ENCODE peak calls at places on chromosomes 4 and X, in six cellular contexts. P is SK-N-SH, Z is Panc1, S is body of pancreas, L is fibroblast of lung, Q is pancreas. D is an unnamed sample. For H3K36me3, the result is how much of the 10 kb centered on the place peaks cover.

GRCh38 chr4:147596377-147596776 is 20.8 kb upstream of the TMEM184C start:
- DNase-seq in P (no peak), Z (no peak), S (no peak), L (peak), Q (no peak), D (no peak)

GRCh38 chrX:123731258-123731986 is 1.4 kb downstream of the THOC2 start:
- DNase-seq in P (peak), Z (no peak), S (no peak), L (peak), Q (no peak), D (no peak)

GRCh38 chrX:1933964-1934363 is 319.1 kb downstream of the ASMT start:
- DNase-seq in P (no peak), Z (no peak), S (no peak), L (no peak), Q (no peak), D (no peak)

GRCh38 chr4:78482281-78482680 is 69.3 kb upstream of the ANXA3 start:
- DNase-seq in P (no peak), Z (no peak), S (no peak), L (no peak), Q (no peak), D (no peak)

GRCh38 chrX:32937043-32937442 is 274.3 kb downstream of the DMD start:
- DNase-seq in P (no peak), Z (no peak), S (no peak), L (no peak), Q (no peak), D (no peak)

GRCh38 chrX:119669424-119670037 is 23.4 kb downstream of the SEPTIN6 start:
- DNase-seq in P (peak), Z (no peak), S (peak), L (peak), Q (no peak), D (no peak)

GRCh38 chrX:105635794-105636193 is 186.5 kb upstream of the NRK start:
- DNase-seq in P (no peak), Z (no peak), S (no peak), L (no peak), Q (no peak), D (no peak)

GRCh38 chrX:40550069-40550468 is 30.7 kb upstream of the ATP6AP2 start:
- DNase-seq in P (peak), Z (no peak), S (peak), L (no peak), Q (no peak), D (no peak)

GRCh38 chr4:28948501-28948900 is 1771.7 kb upstream of the PCDH7 start:
- DNase-seq in P (no peak), Z (no peak), S (no peak), L (peak), Q (no peak), D (no peak)

GRCh38 chrX:134537179-134537945 is 77.4 kb downstream of the HPRT1 start:
- DNase-seq in P (no peak), Z (no peak), S (no peak), L (peak), Q (no peak), D (peak)

GRCh38 chrX:105475801-105476200 is 255.3 kb upstream of the TEX13A start:
- DNase-seq in P (no peak), Z (no peak), S (no peak), L (no peak), Q (no peak), D (no peak)

GRCh38 chr4:72525938-72526337 is 43.1 kb downstream of the ADAMTS3 start:
- DNase-seq in P (no peak), Z (no peak), S (peak), L (peak), Q (no peak), D (peak)

GRCh38 chr4:77911842-77912450 is 49.3 kb downstream of the MRPL1 start:
- DNase-seq in P (no peak), Z (no peak), S (no peak), L (peak), Q (no peak), D (no peak)

GRCh38 chr4:176875026-176875425 is 82.3 kb upstream of the VEGFC start:
- DNase-seq in P (no peak), Z (no peak), S (no peak), L (no peak), Q (no peak), D (no peak)

GRCh38 chrX:75061701-75062100 is 94.4 kb downstream of the ABCB7 start:
- DNase-seq in P (no peak), Z (no peak), S (no peak), L (no peak), Q (no peak), D (no peak)

GRCh38 chr4:100269446-100269845 is 79.2 kb upstream of the DDIT4L start:
- DNase-seq in P (no peak), Z (no peak), S (no peak), L (no peak), Q (no peak), D (no peak)

GRCh38 chr4:18012807-18013462 is 8.6 kb downstream of the LCORL start:
- DNase-seq in P (peak), Z (no peak), S (no peak), L (no peak), Q (no peak), D (no peak)

GRCh38 chrX:23803931-23804381 is 21.0 kb downstream of the SAT1 start:
- DNase-seq in P (no peak), Z (no peak), S (no peak), L (peak), Q (peak), D (no peak)

GRCh38 chr4:159018062-159018629 is 84.7 kb upstream of the RAPGEF2 start:
- DNase-seq in P (no peak), Z (no peak), S (no peak), L (no peak), Q (no peak), D (no peak)

GRCh38 chr4:182807346-182807745 is 109.8 kb downstream of the DCTD start:
- DNase-seq in P (no peak), Z (no peak), S (no peak), L (no peak), Q (no peak), D (no peak)

GRCh38 chrX:54198262-54198661 is 15.2 kb upstream of the FAM120C start:
- DNase-seq in P (no peak), Z (no peak), S (no peak), L (no peak), Q (no peak), D (no peak)

DNA sequence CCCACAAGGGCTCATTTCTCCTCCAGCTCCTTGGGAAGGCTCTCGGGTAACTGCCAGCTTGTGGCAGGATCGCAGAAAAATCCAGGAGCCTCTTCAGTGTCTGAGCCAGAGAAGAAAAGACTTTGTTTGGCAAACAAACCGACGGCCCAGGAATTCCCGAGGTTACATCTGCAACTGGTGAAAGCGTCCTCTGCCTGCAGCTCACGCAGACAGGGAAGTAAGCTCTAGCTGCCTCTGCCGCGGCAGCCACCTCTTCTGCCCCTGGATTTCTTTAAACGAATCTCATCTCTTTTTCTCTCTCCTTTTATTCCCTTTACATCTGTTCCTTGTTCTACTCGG is 289 bp downstream of the DCHS2 start:
- DNase-seq in P (peak), Z (no peak), S (no peak), L (peak), Q (no peak), D (no peak)
- H3K4me3 ChIP-seq in P (peak), Z (peak), S (no peak), L (no peak), Q (no peak), D (peak)

GRCh38 chr4:119593698-119594097 is 34.9 kb downstream of the PDE5A start:
- DNase-seq in P (no peak), Z (no peak), S (no peak), L (no peak), Q (no peak), D (no peak)

GRCh38 chr4:119597377-119597776 is 31.2 kb downstream of the PDE5A start:
- DNase-seq in P (no peak), Z (no peak), S (no peak), L (no peak), Q (no peak), D (no peak)

GRCh38 chr4:119604266-119604665 is 24.3 kb downstream of the PDE5A start:
- DNase-seq in P (no peak), Z (no peak), S (no peak), L (no peak), Q (no peak), D (no peak)

GRCh38 chr4:119592708-119593298 is 35.8 kb downstream of the PDE5A start:
- DNase-seq in P (no peak), Z (no peak), S (no peak), L (peak), Q (no peak), D (no peak)

GRCh38 chr4:119598521-119598920 is 30.1 kb downstream of the PDE5A start:
- DNase-seq in P (no peak), Z (no peak), S (no peak), L (no peak), Q (no peak), D (no peak)
- TF ChIP-seq CTCF in P (no peak), Z (no peak), S (no peak), L (no peak), Q (no peak), D (no peak)

GRCh38 chrX:48924270-48924669 is 5.4 kb upstream of the PIM2 start:
- DNase-seq in P (no peak), Z (no peak), S (no peak), L (no peak), Q (no peak), D (no peak)
- H3K36me3 ChIP-seq in P (half or more), Z (under half), S (under half), L (under half), Q (under half), D (under half)

GRCh38 chrX:26631385-26631784 is 415.4 kb downstream of the MAGEB5 start:
- DNase-seq in P (no peak), Z (no peak), S (no peak), L (no peak), Q (no peak), D (no peak)
- H3K4me3 ChIP-seq in P (no peak), Z (no peak), S (no peak), L (no peak), Q (no peak), D (no peak)

GRCh38 chrX:7168366-7168765 is 20.4 kb upstream of the PUDP start:
- DNase-seq in P (no peak), Z (no peak), S (no peak), L (no peak), Q (no peak), D (no peak)

GRCh38 chrX:7169627-7170026 is 21.7 kb upstream of the PUDP start:
- DNase-seq in P (no peak), Z (no peak), S (peak), L (no peak), Q (peak), D (no peak)

DNA sequence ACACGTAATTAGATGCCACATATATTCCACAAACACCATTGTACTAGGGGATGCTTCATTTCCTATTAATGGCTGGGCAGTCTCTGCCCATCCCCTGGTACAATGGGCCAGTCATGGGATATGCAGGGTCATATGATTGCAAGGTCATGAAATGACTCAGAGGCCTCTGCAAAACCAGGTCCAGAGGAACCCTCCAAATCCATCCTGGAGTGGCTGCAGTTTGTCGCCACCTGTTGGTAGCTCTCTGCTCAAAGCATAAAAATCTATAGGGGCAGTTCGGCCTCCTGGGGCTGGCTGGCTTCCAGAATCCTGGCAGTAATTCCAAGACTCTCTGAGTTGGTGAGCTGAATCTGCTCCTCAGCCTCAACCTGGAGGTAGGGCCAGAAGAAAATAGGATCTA is 22.9 kb upstream of the PUDP start:
- DNase-seq in P (peak), Z (no peak), S (peak), L (peak), Q (peak), D (no peak)
- TF ChIP-seq CTCF in P (peak), Z (peak), S (no peak), L (no peak), Q (peak), D (peak)